ENCODE peak calls at places on chromosomes 11 and 22, in seven cellular contexts. L is esophagus squamous epithelium; Z is colonic mucosa; M is right atrium auricular region; K is HCT116; V is CD4-positive, CD25-positive, alpha-beta regulatory T cell; W is spleen. H is an unnamed sample.

GRCh38 chr11:11444800-11445126 is 91.7 kb upstream of the CSNK2A3 start:
- DNase-seq in L (no peak), W (no peak), Z (no peak), V (no peak), M (no peak), K (no peak), H (no peak)

GRCh38 chr11:116879789-116880402 is 42.5 kb upstream of the APOA1 start:
- DNase-seq in W (no peak), M (no peak), K (peak; percentile 51), Z (no peak), V (peak; percentile 70), L (no peak), H (no peak)

GRCh38 chr11:103322861-103323260 is 213.6 kb downstream of the DYNC2H1 start:
- DNase-seq in K (no peak), L (no peak), M (no peak), Z (no peak), W (no peak), V (no peak), H (no peak)

GRCh38 chr11:69546735-69547370 is 65.4 kb downstream of the LINC01488 start:
- DNase-seq in Z (no peak), W (peak; percentile 43), V (peak; percentile 8), L (no peak), M (no peak), K (no peak), H (no peak)

GRCh38 chr22:43183496-43184263 is 3.3 kb downstream of the TTLL12 start:
- DNase-seq in L (no peak), W (no peak), M (no peak), Z (no peak), V (no peak), K (no peak), H (no peak)

GRCh38 chr11:10670099-10670498 is 23.5 kb downstream of the IRAG1 start:
- DNase-seq in K (no peak), L (no peak), M (no peak), V (no peak), W (no peak), Z (no peak), H (no peak)

GRCh38 chr11:980438-981365 is 55.0 kb downstream of the AP2A2 start:
- DNase-seq in W (no peak), K (no peak), V (no peak), Z (no peak), L (no peak), M (no peak), H (no peak)

GRCh38 chr22:23289851-23290724 is 109.8 kb downstream of the BCR start:
- DNase-seq in M (no peak), V (peak; percentile 50), K (no peak), W (no peak), Z (peak; percentile 76), L (no peak), H (peak; percentile 73)

GRCh38 chr22:26474687-26475086 is 8.9 kb downstream of the HPS4 start:
- DNase-seq in M (no peak), V (no peak), L (no peak), Z (no peak), W (no peak), K (no peak), H (no peak)

GRCh38 chr11:119912214-119912613 is 183.2 kb upstream of the NECTIN1 start:
- DNase-seq in W (peak; percentile 14), L (no peak), M (no peak), V (no peak), Z (no peak), K (no peak), H (no peak)

GRCh38 chr11:62804310-62805043 is 763 bp downstream of the NXF1 start:
- DNase-seq in W (no peak), Z (no peak), M (peak; percentile 65), V (no peak), K (no peak), L (no peak), H (no peak)

GRCh38 chr11:18065572-18065971 is 19.5 kb upstream of the TPH1 start:
- DNase-seq in M (no peak), Z (peak; percentile 52), K (no peak), L (no peak), W (peak; percentile 66), V (no peak), H (peak; percentile 32)

GRCh38 chr11:75767228-75767572 is 1.4 kb upstream of the DGAT2 start:
- DNase-seq in K (no peak), W (no peak), M (no peak), V (no peak), Z (no peak), L (no peak), H (no peak)

GRCh38 chr11:45455536-45455935 is 169.4 kb upstream of the SYT13 start:
- DNase-seq in V (no peak), L (no peak), W (peak; percentile 36), K (no peak), M (no peak), Z (no peak), H (no peak)
- H3K4me1 ChIP-seq in V (no peaks in the 10 kb centered on the region), L (no peaks in the 10 kb centered on the region), W (no peaks in the 10 kb centered on the region), K (no peaks in the 10 kb centered on the region), M (no peaks in the 10 kb centered on the region), Z (no peaks in the 10 kb centered on the region), H (no peaks in the 10 kb centered on the region)

DNA sequence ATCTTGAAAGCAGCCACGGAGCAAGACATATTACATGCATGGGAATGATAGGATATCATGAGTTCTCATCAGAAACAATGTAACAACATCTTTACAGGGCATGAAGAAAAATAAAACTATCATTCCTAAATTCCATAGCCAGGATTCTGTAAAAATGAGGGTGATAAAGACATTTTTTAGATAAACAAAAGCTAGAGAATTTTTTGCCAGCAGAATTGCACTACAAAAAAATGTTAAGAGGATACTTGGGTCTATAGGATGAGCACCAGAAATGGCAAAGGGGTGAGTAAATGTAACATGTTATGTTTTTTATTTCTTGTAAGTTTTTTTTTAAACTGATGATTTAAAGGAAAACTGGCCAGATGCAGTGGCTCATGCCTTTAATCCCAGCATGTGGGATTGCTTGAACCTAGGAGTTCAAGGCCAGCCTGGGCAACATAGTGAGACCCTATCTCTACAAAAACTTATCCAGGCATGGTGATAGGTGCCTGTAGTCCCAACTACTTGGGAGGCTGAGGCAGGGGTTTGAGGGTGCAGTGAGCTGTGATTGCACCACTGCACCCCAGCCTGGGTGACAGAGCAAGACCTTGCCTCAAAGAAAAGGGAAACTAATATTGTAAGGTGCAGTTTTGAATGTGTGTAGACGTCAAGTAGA is 33.2 kb downstream of the TBX1 start:
- DNase-seq in L (no peak), K (no peak), M (no peak), V (no peak), W (no peak), Z (no peak), H (no peak)
- H3K4me1 ChIP-seq in L (no peaks in the 10 kb centered on the region), K (no peaks in the 10 kb centered on the region), M (no peaks in the 10 kb centered on the region), V (no peaks in the 10 kb centered on the region), W (no peaks in the 10 kb centered on the region), Z (no peaks in the 10 kb centered on the region), H (no peaks in the 10 kb centered on the region)

GRCh38 chr11:13292970-13293369 is 15.4 kb downstream of the BMAL1 start:
- DNase-seq in K (no peak), W (no peak), L (no peak), Z (no peak), V (no peak), M (no peak), H (no peak)

GRCh38 chr11:13290221-13290980 is 12.8 kb downstream of the BMAL1 start:
- DNase-seq in V (no peak), L (no peak), K (no peak), Z (no peak), M (no peak), W (no peak), H (no peak)

GRCh38 chr11:13289081-13289480 is 11.5 kb downstream of the BMAL1 start:
- DNase-seq in W (no peak), V (no peak), K (no peak), Z (no peak), L (no peak), M (no peak), H (no peak)

GRCh38 chr11:13291794-13292193 is 14.2 kb downstream of the BMAL1 start:
- DNase-seq in K (no peak), M (no peak), L (no peak), V (no peak), Z (no peak), W (no peak), H (no peak)

GRCh38 chr11:13291361-13291760 is 13.8 kb downstream of the BMAL1 start:
- DNase-seq in L (no peak), K (no peak), V (no peak), Z (no peak), W (no peak), M (no peak), H (no peak)
- H3K4me1 ChIP-seq in L (peaks cover 3% of the 10 kb centered on the region), K (no peaks in the 10 kb centered on the region), V (peaks cover 56% of the 10 kb centered on the region), Z (no peaks in the 10 kb centered on the region), W (peaks cover 18% of the 10 kb centered on the region), M (no peaks in the 10 kb centered on the region), H (peaks cover 12% of the 10 kb centered on the region)

GRCh38 chr22:30636226-30637077 is 871 bp downstream of the SLC35E4 start:
- DNase-seq in V (peak; percentile 36), Z (peak; percentile 46), M (no peak), L (no peak), K (no peak), W (peak; percentile 84), H (peak; percentile 48)
- H3K4me1 ChIP-seq in V (peaks cover 35% of the 10 kb centered on the region), Z (peaks cover 15% of the 10 kb centered on the region), M (no peaks in the 10 kb centered on the region), L (peaks cover 29% of the 10 kb centered on the region), K (peaks cover 29% of the 10 kb centered on the region), W (peaks cover 21% of the 10 kb centered on the region), H (peaks cover 36% of the 10 kb centered on the region)

DNA sequence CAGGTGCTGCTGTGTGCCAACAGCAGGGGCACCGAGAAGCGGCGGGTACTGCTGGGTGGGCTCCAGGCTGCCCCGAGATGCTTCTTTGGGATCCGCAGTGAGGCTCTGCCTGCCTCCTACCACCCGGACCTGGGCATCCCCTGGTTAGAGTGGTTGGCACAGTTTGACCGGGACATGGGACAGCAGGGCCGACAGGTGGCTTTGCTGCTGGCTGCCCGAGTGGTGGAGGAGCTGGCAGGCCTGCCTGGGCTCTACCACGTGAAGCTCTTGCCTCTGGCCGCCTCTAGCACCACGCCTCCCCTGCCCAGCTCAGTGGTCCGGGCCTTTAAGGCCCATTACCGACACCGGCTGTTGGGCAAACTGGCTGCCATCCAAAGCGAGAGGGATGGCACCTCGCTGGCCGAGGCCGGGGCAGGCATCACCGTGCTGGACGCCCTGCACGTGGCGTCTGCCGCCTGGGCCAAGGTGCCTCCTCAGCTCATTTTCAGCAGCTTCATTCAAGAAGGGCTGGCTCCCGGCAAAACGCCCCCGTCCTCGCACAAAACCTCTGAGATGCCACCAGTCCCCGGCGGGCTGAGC is 1.9 kb downstream of the TIGD3 start:
- DNase-seq in V (no peak), W (no peak), L (no peak), M (no peak), K (no peak), Z (no peak), H (no peak)
- H3K4me1 ChIP-seq in V (peaks cover 10% of the 10 kb centered on the region), W (peaks cover 16% of the 10 kb centered on the region), L (peaks cover 18% of the 10 kb centered on the region), M (no peaks in the 10 kb centered on the region), K (peaks cover 20% of the 10 kb centered on the region), Z (no peaks in the 10 kb centered on the region), H (peaks cover 25% of the 10 kb centered on the region)

GRCh38 chr11:47442514-47442913 is 6.4 kb downstream of the RAPSN start:
- DNase-seq in Z (no peak), K (no peak), V (no peak), W (no peak), L (no peak), M (no peak), H (no peak)
- H3K4me1 ChIP-seq in Z (no peaks in the 10 kb centered on the region), K (no peaks in the 10 kb centered on the region), V (no peaks in the 10 kb centered on the region), W (no peaks in the 10 kb centered on the region), L (no peaks in the 10 kb centered on the region), M (no peaks in the 10 kb centered on the region), H (peaks cover 6% of the 10 kb centered on the region)